ENCODE peak calls at places on chromosome 9, in five cellular contexts. U is spleen, V is lower lobe of right lung, P is GM23248, L is foreskin keratinocyte. R is an unnamed sample. For H3K4me1, the result is how much of the 10 kb centered on the place peaks cover.

GRCh38 chr9:125189011-125189360 is 617 bp downstream of the PPP6C start:
- DNase-seq in P (peak), U (peak), V (peak), L (no peak), R (no peak)

GRCh38 chr9:108784128-108784490 is 71.7 kb downstream of the ACTL7B start:
- DNase-seq in P (no peak), U (no peak), V (no peak), L (no peak), R (no peak)

GRCh38 chr9:42852133-42852532 is 668.7 kb downstream of the SPATA31A6 start:
- DNase-seq in P (peak), U (no peak), V (no peak), L (peak), R (peak)

GRCh38 chr9:122228191-122228905 is 409 bp downstream of the LHX6 start:
- DNase-seq in L (no peak), U (no peak), P (peak), V (no peak), R (no peak)

GRCh38 chr9:124050955-124051354 is 39.4 kb downstream of the LHX2 start:
- DNase-seq in L (no peak), U (no peak), V (no peak), P (no peak), R (no peak)

GRCh38 chr9:34139477-34140146 is 13.1 kb upstream of the DCAF12 start:
- DNase-seq in L (peak), U (no peak), P (peak), V (no peak), R (peak)

GRCh38 chr9:71628247-71628646 is 140.1 kb downstream of the CEMIP2 start:
- DNase-seq in L (no peak), V (no peak), P (peak), U (no peak), R (no peak)

GRCh38 chr9:114930063-114930812 is at the start of gene TNFSF8:
- DNase-seq in U (peak), L (no peak), V (peak), P (no peak), R (peak)

GRCh38 chr9:19965336-19965735 is 176.5 kb upstream of the SLC24A2 start:
- DNase-seq in V (no peak), L (no peak), U (no peak), P (peak), R (no peak)

GRCh38 chr9:92639791-92640271 is 30.1 kb downstream of the IPPK start:
- DNase-seq in L (no peak), V (peak), U (peak), P (no peak), R (peak)

GRCh38 chr9:134571946-134572914 is 69.4 kb upstream of the COL5A1 start:
- DNase-seq in U (no peak), L (no peak), V (peak), P (no peak), R (peak)

GRCh38 chr9:21677834-21678233 is 124.6 kb upstream of the MTAP start:
- DNase-seq in V (no peak), L (peak), P (peak), U (no peak), R (no peak)

GRCh38 chr9:86975571-86975970 is 28.3 kb upstream of the GAS1 start:
- DNase-seq in U (no peak), V (no peak), L (no peak), P (peak), R (no peak)

GRCh38 chr9:27209034-27209433 is 87.9 kb downstream of the EQTN start:
- DNase-seq in V (no peak), U (no peak), P (no peak), L (no peak), R (no peak)

GRCh38 chr9:121916008-121916407 is 177.1 kb downstream of the TTLL11 start:
- DNase-seq in V (no peak), U (no peak), L (peak), P (peak), R (no peak)

GRCh38 chr9:34985311-34985899 is 4.1 kb upstream of the DNAJB5 start:
- DNase-seq in L (no peak), U (peak), V (no peak), P (peak), R (no peak)

GRCh38 chr9:113963914-113964739 is 88.0 kb downstream of the ZNF618 start:
- DNase-seq in L (no peak), U (no peak), V (no peak), P (no peak), R (no peak)

GRCh38 chr9:2526071-2526862 is 95.3 kb upstream of the VLDLR start:
- DNase-seq in V (no peak), L (no peak), P (peak), U (no peak), R (no peak)

GRCh38 chr9:75788006-75788634 is 102.4 kb upstream of the PCSK5 start:
- DNase-seq in V (no peak), P (peak), U (no peak), L (no peak), R (no peak)

GRCh38 chr9:120714088-120714845 is at the start of gene MEGF9:
- DNase-seq in P (peak), U (peak), V (peak), L (peak), R (peak)
- H3K4me1 ChIP-seq in P (under half), U (half or more), V (under half), L (under half), R (under half)

DNA sequence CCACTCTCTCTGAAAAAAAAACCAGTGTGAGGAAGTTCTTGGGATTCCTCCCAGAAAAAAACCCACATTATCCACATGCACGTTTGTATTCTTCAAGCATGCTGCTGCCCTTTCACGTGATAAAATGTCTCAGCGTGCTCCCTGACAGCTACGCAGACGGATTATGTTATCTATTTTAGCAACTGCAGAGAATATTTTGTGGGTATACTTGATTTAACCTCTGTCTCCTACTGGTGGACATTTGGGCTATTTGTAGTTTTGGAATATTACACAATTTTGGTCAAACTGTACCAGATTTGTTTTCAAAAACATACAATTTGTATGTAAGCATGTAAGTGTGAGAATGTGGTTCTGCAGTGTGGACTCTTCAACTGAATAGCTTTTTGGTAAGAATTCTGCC is 10.7 kb downstream of the PRRC2B start:
- DNase-seq in V (no peak), L (no peak), U (no peak), P (peak), R (no peak)
- H3K4me1 ChIP-seq in V (half or more), L (under half), U (half or more), P (half or more), R (half or more)

GRCh38 chr9:88748566-88749238 is 213.7 kb downstream of the NXNL2 start:
- DNase-seq in L (no peak), U (peak), P (peak), V (no peak), R (peak)
- H3K4me1 ChIP-seq in L (under half), U (under half), P (under half), V (under half), R (under half)

DNA sequence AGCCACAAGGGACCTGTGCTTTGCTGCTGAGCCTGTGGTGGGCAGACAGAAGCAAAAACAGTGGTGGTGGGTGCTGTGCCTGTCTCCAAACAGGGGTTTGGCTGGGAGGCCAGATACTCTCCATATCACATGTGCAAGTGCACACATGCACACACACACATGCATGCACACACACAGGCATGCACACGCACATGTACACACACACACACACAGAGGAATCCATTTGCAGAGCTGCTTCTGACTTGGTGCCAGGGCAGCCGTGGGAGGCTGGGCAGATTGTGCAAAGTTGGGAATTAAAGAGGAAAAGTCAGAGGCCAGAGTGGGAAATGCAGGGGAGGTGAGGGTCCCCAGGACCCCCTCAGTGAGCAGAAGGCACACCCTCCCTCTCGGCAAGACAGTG is 71.3 kb downstream of the NTNG2 start:
- DNase-seq in P (no peak), U (no peak), V (no peak), L (no peak), R (no peak)
- H3K4me1 ChIP-seq in P (under half), U (under half), V (under half), L (under half), R (under half)

DNA sequence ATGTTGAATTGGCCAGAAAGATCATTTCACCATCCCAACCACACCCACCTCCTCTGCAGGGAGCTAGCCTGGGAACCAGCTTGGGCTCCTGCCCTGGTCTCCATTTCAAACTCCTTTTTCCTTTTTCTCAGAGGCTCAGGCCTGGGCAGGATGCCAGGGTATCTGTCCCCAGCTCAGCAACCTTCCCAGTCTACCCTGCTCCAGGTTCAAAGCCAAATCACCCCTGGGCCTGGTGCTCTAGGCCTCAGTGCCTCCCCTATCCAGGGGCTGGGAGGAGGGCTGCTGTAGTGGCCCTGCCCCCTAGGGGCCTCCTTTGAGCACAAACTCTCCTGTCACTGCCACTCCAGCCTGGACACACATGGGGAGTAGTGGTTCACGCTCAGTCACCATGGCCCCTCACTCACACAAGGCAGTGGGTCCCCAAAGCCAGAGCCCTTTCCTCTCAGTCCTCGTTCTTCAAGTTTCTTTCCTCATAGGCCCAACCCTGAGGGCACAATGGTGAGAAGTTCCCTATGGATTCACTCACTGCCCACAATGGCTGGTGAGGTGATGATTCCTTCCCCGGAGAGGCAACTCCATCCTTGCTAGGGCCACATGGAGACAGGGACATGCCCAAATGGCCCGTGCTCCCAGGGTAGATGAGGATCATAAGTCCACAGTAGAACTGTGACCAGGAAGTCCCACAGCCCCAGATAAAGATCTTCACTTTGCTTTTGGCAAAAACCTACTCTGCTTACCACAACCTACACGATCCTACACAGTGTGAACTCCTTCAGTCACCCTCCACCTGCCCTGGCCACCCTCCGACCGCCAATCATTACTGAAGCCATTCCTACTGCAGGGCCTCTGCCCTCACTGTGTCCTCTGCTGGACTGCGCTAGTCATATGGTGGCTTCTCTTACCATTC is 1.6 kb upstream of the ST6GALNAC4 start:
- DNase-seq in L (no peak), V (peak), P (peak), U (no peak), R (peak)
- H3K4me1 ChIP-seq in L (under half), V (half or more), P (under half), U (half or more), R (under half)

GRCh38 chr9:129491486-129491855 is 129.4 kb downstream of the C9orf50 start:
- DNase-seq in P (no peak), V (peak), L (no peak), U (peak), R (no peak)

GRCh38 chr9:129489838-129490582 is 130.9 kb downstream of the C9orf50 start:
- DNase-seq in U (peak), P (peak), L (no peak), V (no peak), R (peak)

GRCh38 chr9:129493002-129493713 is 127.7 kb downstream of the C9orf50 start:
- DNase-seq in U (no peak), V (no peak), P (no peak), L (no peak), R (peak)

GRCh38 chr9:129493714-129494047 is 127.2 kb downstream of the C9orf50 start:
- DNase-seq in L (no peak), V (no peak), U (no peak), P (no peak), R (no peak)

GRCh38 chr9:129490583-129491485 is 130.1 kb downstream of the C9orf50 start:
- DNase-seq in U (no peak), V (no peak), P (peak), L (no peak), R (peak)
- H3K4me1 ChIP-seq in U (half or more), V (half or more), P (half or more), L (under half), R (under half)

GRCh38 chr9:88476491-88477271 is 58.3 kb upstream of the NXNL2 start:
- DNase-seq in P (peak), U (no peak), V (no peak), L (peak), R (no peak)
- H3K4me1 ChIP-seq in P (half or more), U (under half), V (under half), L (under half), R (under half)

GRCh38 chr9:69308217-69308931 is 16.6 kb upstream of the ENTREP1 start:
- DNase-seq in U (no peak), L (no peak), V (no peak), P (no peak), R (no peak)
- H3K4me1 ChIP-seq in U (under half), L (under half), V (under half), P (under half), R (under half)

GRCh38 chr9:37239224-37239859 is 119.0 kb downstream of the ZCCHC7 start:
- DNase-seq in V (no peak), P (peak), L (no peak), U (no peak), R (no peak)

GRCh38 chr9:37241340-37241739 is 121.0 kb downstream of the ZCCHC7 start:
- DNase-seq in P (no peak), U (no peak), V (no peak), L (no peak), R (no peak)

GRCh38 chr9:37242089-37242488 is 121.7 kb downstream of the ZCCHC7 start:
- DNase-seq in L (no peak), V (no peak), P (no peak), U (no peak), R (no peak)

GRCh38 chr9:37238122-37238521 is 117.7 kb downstream of the ZCCHC7 start:
- DNase-seq in P (no peak), L (no peak), U (no peak), V (no peak), R (no peak)

DNA sequence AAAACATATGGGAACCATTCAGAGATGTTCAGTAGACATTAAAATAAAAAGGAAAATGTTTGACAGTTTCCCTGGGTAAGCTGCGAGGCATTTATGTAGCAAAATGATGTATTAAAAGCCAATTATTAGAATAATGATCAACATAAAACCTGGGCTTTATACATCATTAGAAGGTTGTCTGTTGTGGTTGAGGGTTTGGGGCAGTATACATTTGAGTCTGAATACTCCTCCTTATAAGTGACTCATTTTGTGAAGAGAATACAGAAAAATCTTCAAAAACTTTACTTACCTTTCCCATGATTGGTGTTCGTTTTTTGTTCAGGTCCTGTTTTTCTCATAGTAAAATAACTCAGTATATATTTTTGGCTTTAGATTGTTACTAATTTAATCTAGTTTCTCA is 119.5 kb downstream of the ZCCHC7 start:
- DNase-seq in P (no peak), L (no peak), V (no peak), U (no peak), R (no peak)
- H3K4me1 ChIP-seq in P (under half), L (under half), V (under half), U (under half), R (under half)